ENCODE peak calls at places on chromosomes 12 and 14, in eight cellular contexts. Q is body of pancreas; Z is hepatocyte; H is HTR-8/SVneo; V is stimulated activated CD8-positive, alpha-beta memory T cell treated with anti-CD3 and anti-CD28 coated beads, Interleukin-7, amount 100 ng/mL, for 1 hour; R is activated gamma-delta T cell treated with Interleukin-2 at 50 U/mL for 16 hours; U is lower leg skin; W is heart right ventricle. D is an unnamed sample.

GRCh38 chr12:110869035-110869434 is 22.2 kb downstream of the CCDC63 start:
- DNase-seq in Q (no peak), Z (no peak), H (no peak), V (no peak), R (no peak), U (no peak), W (no peak), D (no peak)

GRCh38 chr14:73476451-73476905 is 14.3 kb upstream of the RIOX1 start:
- DNase-seq in Q (no peak), Z (no peak), H (no peak), V (no peak), R (no peak), U (peak), W (no peak), D (no peak)

GRCh38 chr12:30286345-30286926 is 409.2 kb downstream of the IPO8 start:
- DNase-seq in Q (no peak), Z (peak), H (no peak), V (no peak), R (no peak), U (no peak), W (no peak), D (no peak)

GRCh38 chr12:98485792-98486347 is 29.5 kb upstream of the TMPO start:
- DNase-seq in Q (no peak), Z (no peak), H (no peak), V (no peak), R (no peak), U (no peak), W (no peak), D (no peak)

GRCh38 chr12:96233941-96234461 is 39.8 kb downstream of the ELK3 start:
- DNase-seq in Q (peak), Z (peak), H (no peak), V (no peak), R (no peak), U (peak), W (peak), D (peak)

GRCh38 chr14:65991124-65991523 is 495.0 kb upstream of the CCDC196 start:
- DNase-seq in Q (no peak), Z (no peak), H (no peak), V (no peak), R (no peak), U (no peak), W (no peak), D (no peak)

GRCh38 chr14:89912667-89913211 is 41.8 kb downstream of the EFCAB11 start:
- DNase-seq in Q (no peak), Z (peak), H (peak), V (no peak), R (no peak), U (no peak), W (peak), D (no peak)

GRCh38 chr12:14871247-14871646 is 14.4 kb downstream of the MGP start:
- DNase-seq in Q (no peak), Z (no peak), H (no peak), V (no peak), R (no peak), U (no peak), W (no peak), D (no peak)

GRCh38 chr12:27277846-27278260 is 33.8 kb downstream of the STK38L start:
- DNase-seq in Q (peak), Z (peak), H (peak), V (no peak), R (no peak), U (no peak), W (peak), D (no peak)